ENCODE peak calls at places on chromosomes 1 and 21, in six cellular contexts. D, C, W, P, A and M are unnamed samples.

GRCh38 chr1:110555807-110556470 is 37.0 kb upstream of the KCNA10 start:
- DNase-seq in D (peak), C (no peak), W (no peak), P (no peak), A (no peak), M (no peak)

GRCh38 chr1:11650331-11650991 is 3.8 kb downstream of the FBXO2 start:
- DNase-seq in D (peak), C (peak), W (peak), P (peak), A (peak), M (no peak)

GRCh38 chr1:228267962-228268890 is 60.4 kb downstream of the OBSCN start:
- DNase-seq in D (no peak), C (no peak), W (no peak), P (peak), A (no peak), M (no peak)

GRCh38 chr1:15178571-15179484 is 25.3 kb downstream of the TMEM51 start:
- DNase-seq in D (no peak), C (no peak), W (peak), P (no peak), A (peak), M (peak)

GRCh38 chr1:169024800-169025253 is 81.7 kb upstream of the ATP1B1 start:
- DNase-seq in D (no peak), C (peak), W (no peak), P (no peak), A (no peak), M (no peak)

GRCh38 chr1:27099904-27100796 is 54.8 kb downstream of the SLC9A1 start:
- DNase-seq in D (peak), C (no peak), W (no peak), P (no peak), A (no peak), M (no peak)

GRCh38 chr1:20717452-20718342 is at the start of gene KIF17:
- DNase-seq in D (peak), C (peak), W (peak), P (peak), A (peak), M (no peak)

GRCh38 chr1:79745928-79746327 is 739.4 kb upstream of the ADGRL4 start:
- DNase-seq in D (no peak), C (no peak), W (peak), P (no peak), A (no peak), M (no peak)

GRCh38 chr1:81869286-81869685 is 68.6 kb downstream of the ADGRL2 start:
- DNase-seq in D (no peak), C (no peak), W (no peak), P (no peak), A (no peak), M (no peak)

GRCh38 chr1:25554886-25555752 is 11.7 kb downstream of the LDLRAP1 start:
- DNase-seq in D (no peak), C (no peak), W (no peak), P (no peak), A (no peak), M (no peak)

GRCh38 chr1:211653329-211653728 is 22.1 kb downstream of the NEK2 start:
- DNase-seq in D (no peak), C (no peak), W (peak), P (no peak), A (no peak), M (no peak)

GRCh38 chr1:15953791-15954201 is 22.1 kb downstream of the ZBTB17 start:
- DNase-seq in D (no peak), C (no peak), W (no peak), P (no peak), A (no peak), M (no peak)

GRCh38 chr21:37273911-37274690 is 7.0 kb upstream of the VPS26C start:
- DNase-seq in D (no peak), C (peak), W (no peak), P (no peak), A (no peak), M (no peak)

GRCh38 chr1:20165522-20165951 is 20.4 kb upstream of the UBXN10 start:
- DNase-seq in D (no peak), C (peak), W (peak), P (no peak), A (no peak), M (no peak)

GRCh38 chr1:86926886-86927285 is 12.5 kb downstream of the HS2ST1 start:
- DNase-seq in D (no peak), C (no peak), W (peak), P (no peak), A (no peak), M (no peak)

GRCh38 chr1:117143172-117143571 is 21.6 kb upstream of the TRIM45 start:
- DNase-seq in D (no peak), C (no peak), W (no peak), P (no peak), A (no peak), M (no peak)

GRCh38 chr1:232923739-232924386 is 26.5 kb upstream of the NTPCR start:
- DNase-seq in D (no peak), C (peak), W (peak), P (no peak), A (no peak), M (no peak)

GRCh38 chr1:92965003-92965402 is 3.7 kb upstream of the DIPK1A start:
- DNase-seq in D (no peak), C (no peak), W (no peak), P (no peak), A (no peak), M (no peak)

GRCh38 chr1:27473755-27474154 is 16.2 kb downstream of the WASF2 start:
- DNase-seq in D (no peak), C (no peak), W (no peak), P (no peak), A (no peak), M (no peak)

GRCh38 chr1:236514703-236515442 is 8.9 kb upstream of the LGALS8 start:
- DNase-seq in D (no peak), C (no peak), W (no peak), P (no peak), A (no peak), M (no peak)

GRCh38 chr1:63274371-63274770 is 48.0 kb upstream of the FOXD3 start:
- DNase-seq in D (no peak), C (no peak), W (no peak), P (no peak), A (no peak), M (no peak)

GRCh38 chr1:31556481-31557006 is 19.8 kb upstream of the TINAGL1 start:
- DNase-seq in D (no peak), C (no peak), W (no peak), P (no peak), A (no peak), M (no peak)

GRCh38 chr1:179080866-179081695 is 789 bp upstream of the TOR3A start:
- DNase-seq in D (no peak), C (peak), W (no peak), P (no peak), A (no peak), M (no peak)

GRCh38 chr1:246661451-246661850 is 62.8 kb upstream of the SCCPDH start:
- DNase-seq in D (no peak), C (no peak), W (no peak), P (no peak), A (no peak), M (no peak)

DNA sequence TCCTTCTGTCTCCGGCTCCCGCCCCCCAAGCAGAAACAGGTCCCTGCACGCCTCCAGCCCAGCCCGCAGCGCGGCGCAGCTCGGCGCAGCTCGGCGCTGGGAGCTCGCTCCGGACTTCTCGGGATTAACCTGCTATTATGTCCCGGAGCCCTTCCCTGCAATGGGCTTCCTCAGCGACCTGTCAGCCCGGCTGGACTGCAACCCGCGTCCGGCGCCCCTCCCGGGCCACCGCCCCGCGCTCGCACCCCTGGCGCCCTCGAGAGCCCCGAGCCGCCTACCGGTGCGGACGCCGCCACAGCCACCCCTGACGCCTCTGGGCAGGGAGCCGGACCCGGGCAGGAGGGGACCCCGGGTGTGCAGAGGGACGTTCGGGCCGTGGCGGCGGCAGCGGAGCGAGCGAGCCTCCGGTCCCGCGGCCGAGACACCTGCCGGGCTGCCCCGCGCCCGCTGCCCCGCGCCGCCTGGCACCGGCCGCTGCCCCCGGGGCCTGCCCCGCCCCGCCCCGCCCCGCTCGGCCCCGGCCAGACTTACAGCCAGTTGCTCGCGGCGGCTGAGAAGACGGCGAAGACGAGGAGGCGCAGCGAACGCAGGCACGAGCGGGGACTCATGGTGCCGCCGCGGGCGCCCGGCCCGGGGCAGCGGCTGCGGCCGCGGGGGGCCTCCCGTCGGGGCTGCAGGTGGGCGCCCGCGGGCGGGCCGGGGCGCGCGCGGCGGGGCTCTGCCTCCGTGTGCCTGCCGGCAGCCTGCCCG is 407 bp downstream of the WNT4 start:
- DNase-seq in D (peak), C (no peak), W (peak), P (no peak), A (no peak), M (no peak)
- H3K4me3 ChIP-seq in D (peak), C (peak), W (peak), P (peak), A (no peak), M (peak)

DNA sequence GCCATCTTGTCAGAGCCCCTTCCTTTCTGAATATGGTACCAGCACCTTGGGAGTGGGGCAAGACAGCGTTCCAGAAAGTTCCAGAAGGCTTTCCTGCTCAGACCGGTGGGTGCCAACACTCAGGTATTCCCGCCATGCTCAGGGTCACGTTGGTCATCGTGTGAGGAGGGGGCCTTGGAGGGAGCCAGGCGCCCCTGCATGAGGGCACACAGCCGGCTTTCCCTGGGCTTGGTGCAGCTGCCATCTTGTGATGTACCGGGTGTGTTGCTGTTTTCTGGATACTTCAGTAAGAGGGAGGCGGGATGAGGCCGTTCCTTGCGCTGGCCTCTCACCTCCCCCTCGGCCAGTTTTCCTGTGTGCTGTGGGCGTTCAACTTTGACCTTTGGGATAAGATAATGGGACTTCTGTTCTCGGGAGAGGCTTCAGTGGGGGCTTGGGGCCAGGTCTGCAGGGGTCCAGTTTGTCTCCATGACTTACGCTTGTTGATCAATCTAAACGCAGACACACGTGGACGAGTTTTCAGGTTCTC is 69.7 kb downstream of the PRDM16 start:
- DNase-seq in D (no peak), C (no peak), W (no peak), P (no peak), A (no peak), M (no peak)
- H3K4me3 ChIP-seq in D (no peak), C (no peak), W (no peak), P (no peak), A (no peak), M (no peak)

GRCh38 chr21:34201441-34201838 is 128.1 kb downstream of the MRPS6 start:
- DNase-seq in D (no peak), C (no peak), W (no peak), P (no peak), A (no peak), M (no peak)
- H3K4me3 ChIP-seq in D (peak), C (peak), W (peak), P (peak), A (peak), M (peak)

DNA sequence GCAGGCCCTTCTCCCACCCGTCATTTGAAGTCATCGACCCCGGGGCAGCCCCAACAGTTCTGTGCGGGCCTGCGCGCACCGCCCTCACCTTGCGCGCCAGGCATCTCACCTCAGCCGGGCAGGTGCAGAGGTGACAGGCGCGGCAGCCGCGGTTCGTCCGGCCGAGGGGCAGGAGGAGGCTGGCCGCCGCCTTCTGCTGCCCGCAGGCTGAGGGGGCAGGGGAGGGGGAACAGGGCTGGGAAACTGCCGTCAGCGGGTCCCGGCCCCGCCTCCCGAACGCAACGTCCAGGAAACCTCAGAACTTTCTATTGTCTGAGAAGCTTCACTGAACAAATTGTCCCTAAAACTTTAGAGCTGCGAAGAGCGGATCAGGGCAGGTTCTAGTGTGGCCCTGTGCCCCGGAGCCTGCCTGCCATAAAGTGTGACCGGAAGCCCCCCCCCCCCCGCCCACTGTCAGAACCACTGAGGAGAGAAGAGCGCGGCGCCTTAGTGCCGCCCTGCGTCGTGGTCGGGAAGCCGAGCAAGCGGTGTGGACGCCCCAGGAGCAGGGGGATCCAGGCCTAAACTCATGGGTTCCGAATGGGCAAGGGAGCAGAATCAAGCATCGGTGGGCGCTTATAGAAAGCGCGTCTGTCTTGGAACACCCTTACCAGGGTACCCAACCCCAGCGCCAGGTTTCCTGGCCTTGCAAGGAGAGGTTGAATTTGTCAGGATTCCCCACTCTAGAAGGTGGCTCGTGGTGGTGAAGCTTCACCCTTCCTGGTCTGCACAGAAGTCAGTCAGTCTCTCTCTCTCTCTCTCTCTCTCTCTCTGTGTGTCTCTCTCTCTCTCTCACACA is 13.3 kb upstream of the TBX15 start:
- DNase-seq in D (no peak), C (no peak), W (peak), P (no peak), A (no peak), M (no peak)
- H3K4me3 ChIP-seq in D (peak), C (no peak), W (peak), P (no peak), A (no peak), M (peak)